ENCODE peak calls at places on chromosomes 16 and 17, in nine cellular contexts. One of them, this sample, is unnamed.
A peak's percentile ranks its signal among the peaks of the same experiment; 100 is the strongest.

GRCh38 chr17:74458835-74459234 is 7.6 kb upstream of the CD300A start:
- DNase-seq in fibroblast of lung: no peak
- DNase-seq in tibial nerve: no peak
- DNase-seq in Peyer's patch: no peak
- DNase-seq in heart left ventricle: no peak
- DNase-seq in heart right ventricle: no peak
- DNase-seq in substantia nigra: no peak
- DNase-seq in sigmoid colon: no peak
- DNase-seq in neuronal stem cell: no peak
- DNase-seq in this sample: no peak

GRCh38 chr16:69844441-69844840 is 82.3 kb downstream of the WWP2 start:
- DNase-seq in fibroblast of lung: no peak
- DNase-seq in tibial nerve: no peak
- DNase-seq in Peyer's patch: no peak
- DNase-seq in heart left ventricle: no peak
- DNase-seq in heart right ventricle: no peak
- DNase-seq in substantia nigra: no peak
- DNase-seq in sigmoid colon: no peak
- DNase-seq in neuronal stem cell: no peak
- DNase-seq in this sample: no peak

GRCh38 chr17:27746881-27747280 is 53.4 kb downstream of the NOS2 start:
- DNase-seq in fibroblast of lung: no peak
- DNase-seq in tibial nerve: no peak
- DNase-seq in Peyer's patch: no peak
- DNase-seq in heart left ventricle: no peak
- DNase-seq in heart right ventricle: no peak
- DNase-seq in substantia nigra: no peak
- DNase-seq in sigmoid colon: no peak
- DNase-seq in neuronal stem cell: no peak
- DNase-seq in this sample: no peak

GRCh38 chr17:6071528-6072065 is 1.4 kb downstream of the WSCD1 start:
- DNase-seq in fibroblast of lung: no peak
- DNase-seq in tibial nerve: no peak
- DNase-seq in Peyer's patch: no peak
- DNase-seq in heart left ventricle: no peak
- DNase-seq in heart right ventricle: no peak
- DNase-seq in substantia nigra: no peak
- DNase-seq in sigmoid colon: no peak
- DNase-seq in neuronal stem cell: no peak
- DNase-seq in this sample: no peak

GRCh38 chr16:813204-813915 is 12.8 kb upstream of the GNG13 start:
- DNase-seq in fibroblast of lung: no peak
- DNase-seq in tibial nerve: no peak
- DNase-seq in Peyer's patch: peak; percentile 59
- DNase-seq in heart left ventricle: no peak
- DNase-seq in heart right ventricle: no peak
- DNase-seq in substantia nigra: peak; percentile 48
- DNase-seq in sigmoid colon: no peak
- DNase-seq in neuronal stem cell: peak; percentile 49
- DNase-seq in this sample: peak; percentile 41

GRCh38 chr16:11414815-11415775 is 69.8 kb downstream of the RMI2 start:
- DNase-seq in fibroblast of lung: no peak
- DNase-seq in tibial nerve: no peak
- DNase-seq in Peyer's patch: no peak
- DNase-seq in heart left ventricle: no peak
- DNase-seq in heart right ventricle: no peak
- DNase-seq in substantia nigra: no peak
- DNase-seq in sigmoid colon: no peak
- DNase-seq in neuronal stem cell: no peak
- DNase-seq in this sample: no peak

GRCh38 chr16:22631264-22631663 is 120.6 kb downstream of the NPIPB5 start:
- DNase-seq in fibroblast of lung: no peak
- DNase-seq in tibial nerve: no peak
- DNase-seq in Peyer's patch: no peak
- DNase-seq in heart left ventricle: no peak
- DNase-seq in heart right ventricle: no peak
- DNase-seq in substantia nigra: no peak
- DNase-seq in sigmoid colon: no peak
- DNase-seq in neuronal stem cell: no peak
- DNase-seq in this sample: no peak

GRCh38 chr17:38434178-38434665 is 6.0 kb downstream of the ARHGAP23 start:
- DNase-seq in fibroblast of lung: no peak
- DNase-seq in tibial nerve: no peak
- DNase-seq in Peyer's patch: no peak
- DNase-seq in heart left ventricle: no peak
- DNase-seq in heart right ventricle: no peak
- DNase-seq in substantia nigra: peak; percentile 60
- DNase-seq in sigmoid colon: peak; percentile 77
- DNase-seq in neuronal stem cell: no peak
- DNase-seq in this sample: peak; percentile 84

GRCh38 chr17:75485688-75486087 is 29.3 kb downstream of the TMEM94 start:
- DNase-seq in fibroblast of lung: no peak
- DNase-seq in tibial nerve: no peak
- DNase-seq in Peyer's patch: no peak
- DNase-seq in heart left ventricle: peak; percentile 26
- DNase-seq in heart right ventricle: no peak
- DNase-seq in substantia nigra: no peak
- DNase-seq in sigmoid colon: no peak
- DNase-seq in neuronal stem cell: no peak
- DNase-seq in this sample: no peak

DNA sequence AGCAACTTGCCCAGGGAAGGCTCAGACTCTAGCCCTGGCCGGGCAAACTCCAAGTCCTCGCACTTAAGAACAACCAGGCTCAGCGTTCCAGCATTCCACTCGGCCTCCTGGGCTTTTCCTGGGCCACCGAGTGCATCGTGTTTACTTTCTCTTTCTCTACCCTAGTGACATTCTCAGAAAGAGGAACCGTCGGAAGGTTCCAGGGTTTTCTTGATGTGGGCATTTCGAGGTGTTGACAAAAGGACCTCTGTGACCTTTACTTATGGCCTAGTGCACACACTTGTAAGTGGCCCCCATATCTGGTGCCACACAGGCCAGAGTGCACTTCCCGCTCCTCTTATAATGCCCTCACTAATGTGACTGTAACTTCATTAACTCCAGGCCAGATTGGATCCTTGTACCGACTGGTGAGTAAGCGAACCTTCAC is 3.1 kb upstream of the BANP start:
- DNase-seq in fibroblast of lung: no peak
- DNase-seq in tibial nerve: no peak
- DNase-seq in Peyer's patch: no peak
- DNase-seq in heart left ventricle: no peak
- DNase-seq in heart right ventricle: no peak
- DNase-seq in substantia nigra: no peak
- DNase-seq in sigmoid colon: no peak
- DNase-seq in neuronal stem cell: no peak
- DNase-seq in this sample: no peak
- H3K27ac ChIP-seq in fibroblast of lung: no peak overlapping the region
- H3K27ac ChIP-seq in tibial nerve: peak overlapping the region; percentile 62
- H3K27ac ChIP-seq in Peyer's patch: peak overlapping the region; percentile 44
- H3K27ac ChIP-seq in heart left ventricle: no peak overlapping the region
- H3K27ac ChIP-seq in heart right ventricle: no peak overlapping the region
- H3K27ac ChIP-seq in substantia nigra: peak overlapping the region; percentile 40
- H3K27ac ChIP-seq in sigmoid colon: peak overlapping the region; percentile 41
- H3K27ac ChIP-seq in neuronal stem cell: no peak overlapping the region
- H3K27ac ChIP-seq in this sample: peak overlapping the region; percentile 85

DNA sequence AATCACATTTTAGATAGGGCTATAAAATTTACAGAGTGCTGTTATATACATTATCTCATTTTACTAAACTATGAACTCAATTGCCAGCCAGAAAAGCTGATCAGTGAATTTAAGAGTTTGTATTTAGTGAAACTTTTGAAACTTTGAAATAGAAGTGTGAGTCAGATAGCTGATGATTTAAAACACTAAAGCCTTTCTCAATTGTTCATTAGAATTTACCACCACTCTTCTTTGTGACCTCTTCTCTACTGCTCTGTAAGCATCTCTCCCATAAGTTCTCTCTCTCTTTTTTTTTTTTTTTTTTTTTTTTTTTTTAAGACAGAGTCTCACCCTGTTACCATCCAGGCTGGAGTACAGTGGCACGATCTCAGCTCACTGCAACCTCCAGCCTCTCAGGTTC is 43.7 kb downstream of the GOSR1 start:
- DNase-seq in fibroblast of lung: peak; percentile 10
- DNase-seq in tibial nerve: no peak
- DNase-seq in Peyer's patch: no peak
- DNase-seq in heart left ventricle: no peak
- DNase-seq in heart right ventricle: no peak
- DNase-seq in substantia nigra: no peak
- DNase-seq in sigmoid colon: no peak
- DNase-seq in neuronal stem cell: no peak
- DNase-seq in this sample: no peak
- H3K27ac ChIP-seq in fibroblast of lung: peak overlapping the region; percentile 92
- H3K27ac ChIP-seq in tibial nerve: peak overlapping the region; percentile 33
- H3K27ac ChIP-seq in Peyer's patch: no peak overlapping the region
- H3K27ac ChIP-seq in heart left ventricle: no peak overlapping the region
- H3K27ac ChIP-seq in heart right ventricle: no peak overlapping the region
- H3K27ac ChIP-seq in substantia nigra: no peak overlapping the region
- H3K27ac ChIP-seq in sigmoid colon: peak overlapping the region; percentile 52
- H3K27ac ChIP-seq in neuronal stem cell: no peak overlapping the region
- H3K27ac ChIP-seq in this sample: no peak overlapping the region

DNA sequence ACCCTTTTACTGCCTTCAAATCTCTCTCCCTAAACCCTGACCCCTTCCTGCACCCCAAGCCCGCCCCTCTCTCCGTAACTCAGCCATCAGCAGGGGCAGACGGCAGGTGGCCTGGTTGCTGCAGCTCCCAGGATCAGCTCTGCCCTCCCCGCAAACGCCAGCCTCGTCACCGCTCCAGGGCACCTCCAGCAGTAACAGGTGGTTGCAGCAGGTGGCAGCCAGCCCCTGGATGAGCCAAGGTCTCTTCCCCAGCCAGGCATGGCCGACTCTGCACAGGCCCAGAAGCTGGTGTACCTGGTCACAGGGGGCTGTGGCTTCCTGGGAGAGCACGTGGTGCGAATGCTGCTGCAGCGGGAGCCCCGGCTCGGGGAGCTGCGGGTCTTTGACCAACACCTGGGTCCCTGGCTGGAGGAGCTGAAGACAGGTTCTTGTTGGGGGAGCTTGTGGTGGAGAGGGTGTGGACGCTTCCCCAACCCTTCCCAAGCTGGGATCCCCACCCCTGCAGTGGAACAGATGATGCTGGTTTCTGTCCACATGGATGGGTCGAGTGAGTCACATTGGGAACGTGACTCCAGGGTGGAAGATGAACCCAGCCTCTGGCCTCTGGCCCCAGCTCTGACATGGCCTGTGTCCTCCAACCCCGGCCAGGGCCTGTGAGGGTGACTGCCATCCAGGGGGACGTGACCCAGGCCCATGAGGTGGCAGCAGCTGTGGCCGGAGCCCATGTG is 558 bp downstream of the HSD3B7 start:
- DNase-seq in fibroblast of lung: no peak
- DNase-seq in tibial nerve: no peak
- DNase-seq in Peyer's patch: peak; percentile 83
- DNase-seq in heart left ventricle: peak; percentile 54
- DNase-seq in heart right ventricle: no peak
- DNase-seq in substantia nigra: no peak
- DNase-seq in sigmoid colon: no peak
- DNase-seq in neuronal stem cell: no peak
- DNase-seq in this sample: no peak
- H3K27ac ChIP-seq in fibroblast of lung: peak overlapping the region; percentile 69
- H3K27ac ChIP-seq in tibial nerve: peak overlapping the region; percentile 84
- H3K27ac ChIP-seq in Peyer's patch: peak overlapping the region; percentile 72
- H3K27ac ChIP-seq in heart left ventricle: peak overlapping the region; percentile 78
- H3K27ac ChIP-seq in heart right ventricle: no peak overlapping the region
- H3K27ac ChIP-seq in substantia nigra: peak overlapping the region; percentile 42
- H3K27ac ChIP-seq in sigmoid colon: peak overlapping the region; percentile 69
- H3K27ac ChIP-seq in neuronal stem cell: no peak overlapping the region
- H3K27ac ChIP-seq in this sample: no peak overlapping the region

DNA sequence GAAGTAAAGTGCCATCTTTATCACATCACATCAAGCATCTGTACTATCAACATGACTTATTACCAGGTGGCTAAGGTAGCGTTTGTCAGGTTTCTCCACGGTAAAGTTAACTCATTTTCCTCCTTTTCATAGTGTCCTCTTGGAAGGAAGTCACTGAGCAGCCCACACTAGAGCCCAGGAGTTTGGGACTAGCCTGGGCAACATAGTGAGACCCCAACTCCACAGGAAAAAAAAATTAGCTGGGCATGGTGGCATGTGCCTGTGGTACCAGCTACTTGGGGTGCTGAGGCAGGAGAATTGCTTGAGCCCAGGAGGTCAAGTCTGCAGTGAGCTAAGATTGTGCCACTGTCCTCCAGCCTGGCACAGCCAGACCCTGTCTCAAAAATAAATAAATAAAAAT is 12.9 kb downstream of the CHD9 start:
- DNase-seq in fibroblast of lung: no peak
- DNase-seq in tibial nerve: no peak
- DNase-seq in Peyer's patch: no peak
- DNase-seq in heart left ventricle: no peak
- DNase-seq in heart right ventricle: no peak
- DNase-seq in substantia nigra: no peak
- DNase-seq in sigmoid colon: no peak
- DNase-seq in neuronal stem cell: no peak
- DNase-seq in this sample: no peak
- H3K27ac ChIP-seq in fibroblast of lung: no peak overlapping the region
- H3K27ac ChIP-seq in tibial nerve: no peak overlapping the region
- H3K27ac ChIP-seq in Peyer's patch: no peak overlapping the region
- H3K27ac ChIP-seq in heart left ventricle: peak overlapping the region; percentile 15
- H3K27ac ChIP-seq in heart right ventricle: no peak overlapping the region
- H3K27ac ChIP-seq in substantia nigra: no peak overlapping the region
- H3K27ac ChIP-seq in sigmoid colon: no peak overlapping the region
- H3K27ac ChIP-seq in neuronal stem cell: no peak overlapping the region
- H3K27ac ChIP-seq in this sample: no peak overlapping the region

DNA sequence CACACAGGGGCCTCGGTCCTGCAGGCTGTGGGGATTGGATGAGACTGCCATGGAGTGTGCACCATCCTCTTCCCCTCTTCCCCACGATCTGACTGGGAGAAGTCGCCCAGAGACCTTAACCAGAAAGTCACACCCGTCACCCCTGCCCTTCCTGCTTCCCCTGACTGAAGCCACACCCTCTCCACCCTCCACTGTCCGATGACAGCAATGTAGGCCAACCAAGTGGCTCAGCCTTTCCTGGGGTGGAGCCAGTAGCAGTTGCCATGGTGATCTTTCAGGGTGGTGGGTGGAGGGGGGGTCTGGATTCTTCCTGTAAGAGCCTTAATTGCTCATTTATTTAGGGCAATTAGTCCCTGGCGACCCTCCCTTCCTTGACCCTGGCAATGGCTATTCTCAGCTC is 37.5 kb upstream of the PHB1 start:
- DNase-seq in fibroblast of lung: no peak
- DNase-seq in tibial nerve: no peak
- DNase-seq in Peyer's patch: no peak
- DNase-seq in heart left ventricle: no peak
- DNase-seq in heart right ventricle: no peak
- DNase-seq in substantia nigra: no peak
- DNase-seq in sigmoid colon: no peak
- DNase-seq in neuronal stem cell: no peak
- DNase-seq in this sample: no peak
- H3K27ac ChIP-seq in fibroblast of lung: no peak overlapping the region
- H3K27ac ChIP-seq in tibial nerve: peak overlapping the region; percentile 17
- H3K27ac ChIP-seq in Peyer's patch: no peak overlapping the region
- H3K27ac ChIP-seq in heart left ventricle: no peak overlapping the region
- H3K27ac ChIP-seq in heart right ventricle: no peak overlapping the region
- H3K27ac ChIP-seq in substantia nigra: no peak overlapping the region
- H3K27ac ChIP-seq in sigmoid colon: no peak overlapping the region
- H3K27ac ChIP-seq in neuronal stem cell: no peak overlapping the region
- H3K27ac ChIP-seq in this sample: no peak overlapping the region

DNA sequence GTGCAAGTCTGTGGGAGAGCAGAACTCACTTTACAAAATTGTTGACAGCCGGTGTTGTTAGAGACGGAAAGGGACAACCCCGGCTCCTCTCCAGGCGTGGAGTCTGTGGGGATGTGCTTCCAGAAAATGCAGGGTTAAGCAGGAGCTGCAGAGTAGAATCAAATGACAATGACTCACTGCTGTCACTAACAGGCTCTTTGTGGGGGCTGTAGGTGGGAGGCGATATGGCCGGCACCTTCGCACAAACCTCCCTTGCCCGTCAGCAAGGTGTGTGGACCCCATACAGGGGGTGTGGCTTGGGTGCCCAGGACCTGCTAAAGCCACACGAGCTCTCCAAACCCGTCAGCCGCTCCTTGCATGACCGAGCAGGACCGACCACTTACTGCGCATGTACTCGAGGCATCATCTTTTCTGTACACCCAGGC is 5.8 kb downstream of the PDK2 start:
- DNase-seq in fibroblast of lung: no peak
- DNase-seq in tibial nerve: no peak
- DNase-seq in Peyer's patch: no peak
- DNase-seq in heart left ventricle: no peak
- DNase-seq in heart right ventricle: no peak
- DNase-seq in substantia nigra: no peak
- DNase-seq in sigmoid colon: no peak
- DNase-seq in neuronal stem cell: no peak
- DNase-seq in this sample: no peak
- H3K27ac ChIP-seq in fibroblast of lung: no peak overlapping the region
- H3K27ac ChIP-seq in tibial nerve: peak overlapping the region; percentile 96
- H3K27ac ChIP-seq in Peyer's patch: peak overlapping the region; percentile 84
- H3K27ac ChIP-seq in heart left ventricle: peak overlapping the region; percentile 90
- H3K27ac ChIP-seq in heart right ventricle: peak overlapping the region; percentile 22
- H3K27ac ChIP-seq in substantia nigra: peak overlapping the region; percentile 33
- H3K27ac ChIP-seq in sigmoid colon: peak overlapping the region; percentile 88
- H3K27ac ChIP-seq in neuronal stem cell: peak overlapping the region; percentile 61
- H3K27ac ChIP-seq in this sample: peak overlapping the region; percentile 91